ENCODE peak calls at places on chromosomes 4 and X, in four cellular contexts. F is K562, H is GM12878, R is HepG2. V is an unnamed sample.

GRCh38 chrX:102976290-102976689 is 39.2 kb downstream of the RAB40AL start:
- DNase-seq in R (no peak), H (no peak), F (no peak), V (no peak)

GRCh38 chr4:121070274-121070673 is 2.1 kb downstream of the NDNF start:
- DNase-seq in R (no peak), F (no peak), H (no peak), V (peak)

GRCh38 chr4:94936854-94937253 is 179.1 kb downstream of the BMPR1B start:
- DNase-seq in R (no peak), F (no peak), H (no peak), V (no peak)

GRCh38 chrX:97310373-97310772 is 426.7 kb downstream of the RPA4 start:
- DNase-seq in F (peak), R (no peak), H (no peak), V (no peak)

GRCh38 chrX:19121898-19122640 is at the start of gene ADGRG2:
- DNase-seq in F (no peak), R (no peak), H (no peak), V (peak)

GRCh38 chr4:41169256-41169655 is 45.1 kb downstream of the APBB2 start:
- DNase-seq in F (no peak), R (no peak), H (no peak), V (no peak)

GRCh38 chr4:39043697-39044363 is 11.6 kb upstream of the TMEM156 start:
- DNase-seq in H (peak), F (no peak), R (peak), V (no peak)

GRCh38 chrX:124098089-124098488 is 136.6 kb downstream of the STAG2 start:
- DNase-seq in H (no peak), F (peak), R (peak), V (peak)

GRCh38 chr4:140754918-140755810 is 1.0 kb downstream of the TBC1D9 start:
- DNase-seq in R (no peak), F (no peak), H (no peak), V (no peak)

GRCh38 chr4:78601013-78601412 is 49.4 kb downstream of the ANXA3 start:
- DNase-seq in H (peak), F (peak), R (no peak), V (no peak)

GRCh38 chr4:4182835-4183568 is 43.7 kb downstream of the OTOP1 start:
- DNase-seq in H (no peak), F (peak), R (peak), V (peak)

GRCh38 chr4:163495900-163496299 is 1.4 kb downstream of the TMA16 start:
- DNase-seq in R (no peak), F (no peak), H (peak), V (no peak)

GRCh38 chr4:189081831-189082230 is 858.8 kb upstream of the FRG1 start:
- DNase-seq in F (no peak), R (no peak), H (no peak), V (no peak)

GRCh38 chr4:118281611-118282442 is 71.0 kb downstream of the PRSS12 start:
- DNase-seq in H (no peak), R (peak), F (peak), V (no peak)

GRCh38 chr4:173288296-173288695 is 45.9 kb downstream of the HMGB2 start:
- DNase-seq in F (peak), H (peak), R (peak), V (no peak)

GRCh38 chr4:48193096-48193836 is 59.2 kb upstream of the TXK start:
- DNase-seq in H (no peak), F (no peak), R (no peak), V (no peak)

GRCh38 chrX:109848451-109849050 is 115.5 kb upstream of the ACSL4 start:
- DNase-seq in R (peak), H (no peak), F (peak), V (no peak)

GRCh38 chr4:174362340-174362739 is 78.6 kb downstream of the CEP44 start:
- DNase-seq in H (no peak), F (no peak), R (no peak), V (no peak)

GRCh38 chr4:85598936-85599335 is 124.0 kb downstream of the ARHGAP24 start:
- DNase-seq in F (no peak), H (no peak), R (no peak), V (no peak)

GRCh38 chrX:107716816-107717700 is 58.5 kb downstream of the TSC22D3 start:
- DNase-seq in R (no peak), H (peak), F (no peak), V (peak)

GRCh38 chr4:169333265-169333664 is 62.5 kb upstream of the SH3RF1 start:
- DNase-seq in F (no peak), R (no peak), H (no peak), V (no peak)

GRCh38 chrX:68114573-68115199 is 318.6 kb downstream of the OPHN1 start:
- DNase-seq in H (no peak), R (no peak), F (peak), V (no peak)

GRCh38 chr4:183504064-183504929 is 561 bp upstream of the ING2 start:
- DNase-seq in F (peak), R (peak), H (peak), V (peak)

GRCh38 chr4:76784237-76784636 is 113.7 kb downstream of the SOWAHB start:
- DNase-seq in R (no peak), H (no peak), F (peak), V (peak)

GRCh38 chr4:7938513-7939376 is 916 bp downstream of the AFAP1 start:
- DNase-seq in H (no peak), F (no peak), R (no peak), V (peak)

GRCh38 chr4:32106767-32107166 is 1386.6 kb downstream of the PCDH7 start:
- DNase-seq in F (no peak), H (no peak), R (no peak), V (no peak)

DNA sequence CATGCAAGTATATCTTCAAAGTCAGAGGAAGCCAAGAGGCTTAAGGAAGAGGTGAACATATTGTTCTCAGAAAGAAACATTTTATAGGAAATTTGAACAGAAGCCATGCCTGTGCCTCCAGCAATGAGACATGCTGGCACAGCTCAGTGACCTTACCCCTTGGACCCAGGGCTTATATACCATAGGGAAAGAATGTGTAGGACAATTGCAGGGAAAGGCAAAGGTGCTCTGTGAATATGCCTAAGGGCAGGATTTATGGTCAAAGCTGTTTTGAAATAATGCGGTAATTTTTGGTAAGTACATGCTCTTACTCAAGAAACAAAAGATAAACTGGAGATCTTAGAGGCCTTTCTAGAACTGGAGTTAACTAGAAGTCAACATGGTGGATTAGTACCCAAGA is 568.8 kb downstream of the GRID2 start:
- DNase-seq in F (no peak), R (no peak), H (no peak), V (no peak)
- TF ChIP-seq FOXM1 in F (no peak), R (no peak), H (no peak), V (no peak)

GRCh38 chr4:67545996-67546356 is 673 bp upstream of the CENPC start:
- DNase-seq in F (no peak), H (no peak), R (no peak), V (no peak)

GRCh38 chr4:67550491-67551256 is 5.4 kb upstream of the CENPC start:
- DNase-seq in R (no peak), H (no peak), F (no peak), V (no peak)

GRCh38 chr4:67545199-67545995 is at the start of gene CENPC:
- DNase-seq in F (peak), H (peak), R (peak), V (peak)

GRCh38 chr4:67546971-67547370 is 1.7 kb upstream of the CENPC start:
- DNase-seq in R (no peak), F (peak), H (no peak), V (no peak)

DNA sequence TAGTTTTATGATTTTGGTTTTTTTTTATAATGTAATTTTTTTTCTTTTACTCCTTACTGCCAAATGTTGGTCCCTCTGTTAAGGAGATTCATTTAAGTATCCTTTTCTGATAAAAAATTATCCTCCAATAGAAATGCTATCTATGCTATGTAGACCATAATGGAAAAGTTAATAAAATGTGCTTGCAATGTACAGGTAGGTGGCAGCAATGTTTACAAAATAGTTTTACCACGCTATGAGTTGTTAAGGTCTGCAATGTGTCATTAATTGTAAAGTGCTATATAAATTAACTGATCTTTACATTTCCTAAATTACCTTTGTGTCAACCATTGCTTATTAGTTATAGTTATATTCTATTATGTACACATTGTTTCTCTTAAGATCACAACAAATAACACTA is 3.8 kb upstream of the CENPC start:
- DNase-seq in F (peak), H (no peak), R (peak), V (no peak)
- TF ChIP-seq FOXK2 in F (no peak), H (no peak), R (no peak), V (no peak)

DNA sequence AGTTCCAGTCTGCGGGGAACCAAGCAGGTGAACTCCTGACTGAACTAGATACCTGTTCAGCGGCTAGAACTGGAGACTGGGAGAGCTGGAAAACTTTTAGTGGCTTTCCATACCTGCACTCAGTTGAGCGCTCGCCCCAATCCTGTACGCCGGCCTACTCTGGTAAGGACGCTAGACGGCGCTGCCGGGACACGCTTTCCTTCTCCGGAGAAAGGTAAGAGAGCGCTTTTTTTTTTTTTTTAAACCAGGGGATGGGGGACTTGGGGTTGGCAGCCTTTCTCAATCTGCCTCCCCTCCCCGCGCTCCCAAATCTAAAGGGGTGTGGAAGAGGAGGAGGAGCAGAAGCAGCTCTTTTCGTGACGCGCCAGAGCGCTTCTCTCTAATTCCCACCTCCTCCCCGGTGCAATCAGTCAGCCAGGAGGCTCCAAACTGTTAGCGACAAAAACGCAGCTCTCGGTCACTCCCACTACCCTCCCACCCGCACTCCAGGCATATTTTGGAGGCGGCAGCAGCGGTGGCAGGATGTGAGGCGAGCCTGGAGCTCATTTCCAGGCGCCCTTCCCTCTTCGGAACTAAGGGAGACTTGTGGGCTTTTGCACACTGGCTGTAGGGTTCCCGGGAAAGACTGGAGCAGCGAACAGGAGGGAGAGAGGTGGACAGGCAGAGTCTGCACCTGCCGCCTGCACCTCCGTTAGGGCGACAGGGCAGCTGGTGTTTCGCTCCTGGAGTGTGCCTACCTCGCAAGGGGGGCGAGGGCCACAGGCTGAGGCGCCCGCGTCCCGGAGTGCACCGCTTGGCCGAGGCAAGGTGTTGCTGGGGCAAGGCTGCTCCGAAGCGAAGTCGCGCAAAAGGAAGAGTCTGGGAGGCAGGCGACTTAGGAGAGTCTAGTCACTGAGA is at the start of gene IL1RAPL2:
- DNase-seq in F (peak), H (no peak), R (peak), V (peak)
- TF ChIP-seq SP1 in F (no peak), H (no peak), R (no peak), V (no peak)

GRCh38 chrX:132043977-132044376 is 20.9 kb downstream of the STK26 start:
- DNase-seq in H (no peak), F (no peak), R (no peak), V (no peak)

GRCh38 chrX:132037479-132037993 is 14.4 kb downstream of the STK26 start:
- DNase-seq in F (no peak), H (no peak), R (no peak), V (no peak)

GRCh38 chrX:132044953-132045352 is 21.9 kb downstream of the STK26 start:
- DNase-seq in R (no peak), H (no peak), F (peak), V (no peak)

GRCh38 chrX:132040066-132040465 is 17.0 kb downstream of the STK26 start:
- DNase-seq in H (no peak), R (no peak), F (no peak), V (no peak)

DNA sequence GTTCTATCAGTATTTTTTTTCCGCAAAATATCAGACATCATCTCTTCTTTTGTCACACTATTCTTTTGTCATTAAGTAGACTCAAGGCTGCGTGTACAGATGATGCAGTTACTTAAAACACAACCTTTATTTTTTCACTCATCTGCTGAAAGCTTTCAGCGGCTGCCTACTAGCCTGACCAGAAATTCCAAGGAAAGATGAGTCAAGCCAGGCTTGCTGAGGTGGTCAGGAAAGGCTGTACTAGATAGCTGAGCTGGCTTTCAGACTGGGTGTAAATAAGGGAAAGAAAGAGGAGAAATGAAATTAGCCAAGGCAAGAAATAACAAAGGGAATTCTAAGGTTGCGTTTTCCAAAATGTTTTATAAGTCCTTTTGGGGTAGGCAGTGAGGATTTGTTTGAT is 17.9 kb downstream of the STK26 start:
- DNase-seq in F (no peak), H (no peak), R (no peak), V (no peak)
- TF ChIP-seq FOXM1 in F (no peak), H (no peak), R (no peak), V (no peak)

GRCh38 chr4:164780839-164781238 is 26.9 kb downstream of the SMIM31 start:
- DNase-seq in F (no peak), H (no peak), R (no peak), V (no peak)
- TF ChIP-seq FOXK2 in F (no peak), H (no peak), R (no peak), V (no peak)

V was measured in HEK293T.